ENCODE peak calls at places on chromosomes 2 and 18, in nine cellular contexts. One of them, this sample, is unnamed.

GRCh38 chr2:113120861-113121260 is 6.5 kb upstream of the IL1RN start:
- DNase-seq in LoVo: no peak
- DNase-seq in stimulated activated CD4-positive, alpha-beta T cell treated with anti-CD3 and anti-CD28 coated beads, TNF-alpha, amount 100 ng/mL, for 4 hours: no peak
- DNase-seq in iris pigment epithelial cell: no peak
- DNase-seq in endothelial cell of umbilical vein: no peak
- DNase-seq in hepatic stellate cell: no peak
- DNase-seq in nephron progenitor cell: no peak
- DNase-seq in activated CD4-positive, alpha-beta T cell treated with anti-CD3 and anti-CD28 coated beads for 48 hours: no peak
- DNase-seq in HCT116: no peak
- DNase-seq in this sample: no peak

GRCh38 chr2:236262238-236262637 is 2.0 kb downstream of the ASB18 start:
- DNase-seq in nephron progenitor cell: no peak
- DNase-seq in hepatic stellate cell: no peak
- DNase-seq in HCT116: no peak
- DNase-seq in stimulated activated CD4-positive, alpha-beta T cell treated with anti-CD3 and anti-CD28 coated beads, TNF-alpha, amount 100 ng/mL, for 4 hours: no peak
- DNase-seq in activated CD4-positive, alpha-beta T cell treated with anti-CD3 and anti-CD28 coated beads for 48 hours: no peak
- DNase-seq in LoVo: no peak
- DNase-seq in endothelial cell of umbilical vein: no peak
- DNase-seq in iris pigment epithelial cell: no peak
- DNase-seq in this sample: no peak

GRCh38 chr18:57959278-57959677 is 84.7 kb upstream of the NEDD4L start:
- DNase-seq in HCT116: peak
- DNase-seq in stimulated activated CD4-positive, alpha-beta T cell treated with anti-CD3 and anti-CD28 coated beads, TNF-alpha, amount 100 ng/mL, for 4 hours: no peak
- DNase-seq in LoVo: peak
- DNase-seq in nephron progenitor cell: peak
- DNase-seq in endothelial cell of umbilical vein: peak
- DNase-seq in activated CD4-positive, alpha-beta T cell treated with anti-CD3 and anti-CD28 coated beads for 48 hours: peak
- DNase-seq in iris pigment epithelial cell: peak
- DNase-seq in hepatic stellate cell: peak
- DNase-seq in this sample: no peak

GRCh38 chr2:152054593-152054992 is 44.3 kb downstream of the CACNB4 start:
- DNase-seq in hepatic stellate cell: peak
- DNase-seq in endothelial cell of umbilical vein: no peak
- DNase-seq in stimulated activated CD4-positive, alpha-beta T cell treated with anti-CD3 and anti-CD28 coated beads, TNF-alpha, amount 100 ng/mL, for 4 hours: no peak
- DNase-seq in nephron progenitor cell: no peak
- DNase-seq in activated CD4-positive, alpha-beta T cell treated with anti-CD3 and anti-CD28 coated beads for 48 hours: no peak
- DNase-seq in iris pigment epithelial cell: peak
- DNase-seq in LoVo: peak
- DNase-seq in HCT116: peak
- DNase-seq in this sample: no peak

GRCh38 chr2:160427629-160428424 is 65.8 kb downstream of the RBMS1 start:
- DNase-seq in stimulated activated CD4-positive, alpha-beta T cell treated with anti-CD3 and anti-CD28 coated beads, TNF-alpha, amount 100 ng/mL, for 4 hours: peak
- DNase-seq in endothelial cell of umbilical vein: peak
- DNase-seq in HCT116: no peak
- DNase-seq in LoVo: no peak
- DNase-seq in activated CD4-positive, alpha-beta T cell treated with anti-CD3 and anti-CD28 coated beads for 48 hours: peak
- DNase-seq in hepatic stellate cell: no peak
- DNase-seq in nephron progenitor cell: no peak
- DNase-seq in iris pigment epithelial cell: peak
- DNase-seq in this sample: no peak

GRCh38 chr2:42797281-42797680 is 4.9 kb upstream of the HAAO start:
- DNase-seq in stimulated activated CD4-positive, alpha-beta T cell treated with anti-CD3 and anti-CD28 coated beads, TNF-alpha, amount 100 ng/mL, for 4 hours: no peak
- DNase-seq in nephron progenitor cell: no peak
- DNase-seq in endothelial cell of umbilical vein: no peak
- DNase-seq in hepatic stellate cell: no peak
- DNase-seq in LoVo: no peak
- DNase-seq in HCT116: no peak
- DNase-seq in activated CD4-positive, alpha-beta T cell treated with anti-CD3 and anti-CD28 coated beads for 48 hours: no peak
- DNase-seq in iris pigment epithelial cell: no peak
- DNase-seq in this sample: no peak

GRCh38 chr2:149084924-149085795 is 46.7 kb downstream of the LYPD6B start:
- DNase-seq in iris pigment epithelial cell: peak
- DNase-seq in hepatic stellate cell: no peak
- DNase-seq in endothelial cell of umbilical vein: no peak
- DNase-seq in HCT116: no peak
- DNase-seq in LoVo: no peak
- DNase-seq in activated CD4-positive, alpha-beta T cell treated with anti-CD3 and anti-CD28 coated beads for 48 hours: no peak
- DNase-seq in stimulated activated CD4-positive, alpha-beta T cell treated with anti-CD3 and anti-CD28 coated beads, TNF-alpha, amount 100 ng/mL, for 4 hours: no peak
- DNase-seq in nephron progenitor cell: no peak
- DNase-seq in this sample: no peak

GRCh38 chr2:149561309-149561926 is 26.2 kb downstream of the MMADHC start:
- DNase-seq in activated CD4-positive, alpha-beta T cell treated with anti-CD3 and anti-CD28 coated beads for 48 hours: no peak
- DNase-seq in nephron progenitor cell: peak
- DNase-seq in stimulated activated CD4-positive, alpha-beta T cell treated with anti-CD3 and anti-CD28 coated beads, TNF-alpha, amount 100 ng/mL, for 4 hours: no peak
- DNase-seq in LoVo: peak
- DNase-seq in hepatic stellate cell: no peak
- DNase-seq in HCT116: no peak
- DNase-seq in iris pigment epithelial cell: peak
- DNase-seq in endothelial cell of umbilical vein: peak
- DNase-seq in this sample: no peak

GRCh38 chr18:21851327-21851961 is 110.9 kb downstream of the MIB1 start:
- DNase-seq in nephron progenitor cell: no peak
- DNase-seq in LoVo: no peak
- DNase-seq in activated CD4-positive, alpha-beta T cell treated with anti-CD3 and anti-CD28 coated beads for 48 hours: no peak
- DNase-seq in stimulated activated CD4-positive, alpha-beta T cell treated with anti-CD3 and anti-CD28 coated beads, TNF-alpha, amount 100 ng/mL, for 4 hours: no peak
- DNase-seq in hepatic stellate cell: peak
- DNase-seq in HCT116: no peak
- DNase-seq in iris pigment epithelial cell: peak
- DNase-seq in endothelial cell of umbilical vein: peak
- DNase-seq in this sample: no peak

GRCh38 chr2:135831180-135831812 is 5.7 kb downstream of the LCT start:
- DNase-seq in hepatic stellate cell: no peak
- DNase-seq in activated CD4-positive, alpha-beta T cell treated with anti-CD3 and anti-CD28 coated beads for 48 hours: no peak
- DNase-seq in HCT116: no peak
- DNase-seq in nephron progenitor cell: no peak
- DNase-seq in endothelial cell of umbilical vein: no peak
- DNase-seq in LoVo: no peak
- DNase-seq in stimulated activated CD4-positive, alpha-beta T cell treated with anti-CD3 and anti-CD28 coated beads, TNF-alpha, amount 100 ng/mL, for 4 hours: no peak
- DNase-seq in iris pigment epithelial cell: no peak
- DNase-seq in this sample: no peak

GRCh38 chr18:50560681-50561629 is 1.1 kb downstream of the MAPK4 start:
- DNase-seq in nephron progenitor cell: peak
- DNase-seq in HCT116: no peak
- DNase-seq in activated CD4-positive, alpha-beta T cell treated with anti-CD3 and anti-CD28 coated beads for 48 hours: no peak
- DNase-seq in LoVo: no peak
- DNase-seq in endothelial cell of umbilical vein: no peak
- DNase-seq in stimulated activated CD4-positive, alpha-beta T cell treated with anti-CD3 and anti-CD28 coated beads, TNF-alpha, amount 100 ng/mL, for 4 hours: no peak
- DNase-seq in iris pigment epithelial cell: no peak
- DNase-seq in hepatic stellate cell: no peak
- DNase-seq in this sample: no peak

GRCh38 chr2:240464514-240465241 is 29.2 kb downstream of the GPC1 start:
- DNase-seq in stimulated activated CD4-positive, alpha-beta T cell treated with anti-CD3 and anti-CD28 coated beads, TNF-alpha, amount 100 ng/mL, for 4 hours: no peak
- DNase-seq in nephron progenitor cell: no peak
- DNase-seq in HCT116: no peak
- DNase-seq in iris pigment epithelial cell: no peak
- DNase-seq in endothelial cell of umbilical vein: no peak
- DNase-seq in activated CD4-positive, alpha-beta T cell treated with anti-CD3 and anti-CD28 coated beads for 48 hours: peak
- DNase-seq in hepatic stellate cell: no peak
- DNase-seq in LoVo: no peak
- DNase-seq in this sample: no peak

GRCh38 chr2:193783681-193784080 is 1588.9 kb upstream of the TMEFF2 start:
- DNase-seq in LoVo: no peak
- DNase-seq in hepatic stellate cell: no peak
- DNase-seq in stimulated activated CD4-positive, alpha-beta T cell treated with anti-CD3 and anti-CD28 coated beads, TNF-alpha, amount 100 ng/mL, for 4 hours: no peak
- DNase-seq in HCT116: no peak
- DNase-seq in endothelial cell of umbilical vein: no peak
- DNase-seq in nephron progenitor cell: no peak
- DNase-seq in iris pigment epithelial cell: peak
- DNase-seq in activated CD4-positive, alpha-beta T cell treated with anti-CD3 and anti-CD28 coated beads for 48 hours: no peak
- DNase-seq in this sample: no peak

GRCh38 chr2:175206866-175207265 is 25.4 kb upstream of the ATP5MC3 start:
- DNase-seq in hepatic stellate cell: no peak
- DNase-seq in activated CD4-positive, alpha-beta T cell treated with anti-CD3 and anti-CD28 coated beads for 48 hours: no peak
- DNase-seq in iris pigment epithelial cell: no peak
- DNase-seq in endothelial cell of umbilical vein: no peak
- DNase-seq in nephron progenitor cell: no peak
- DNase-seq in HCT116: no peak
- DNase-seq in stimulated activated CD4-positive, alpha-beta T cell treated with anti-CD3 and anti-CD28 coated beads, TNF-alpha, amount 100 ng/mL, for 4 hours: no peak
- DNase-seq in LoVo: no peak
- DNase-seq in this sample: no peak

GRCh38 chr2:75053484-75054112 is 95.2 kb downstream of the POLE4 start:
- DNase-seq in stimulated activated CD4-positive, alpha-beta T cell treated with anti-CD3 and anti-CD28 coated beads, TNF-alpha, amount 100 ng/mL, for 4 hours: no peak
- DNase-seq in LoVo: peak
- DNase-seq in HCT116: peak
- DNase-seq in activated CD4-positive, alpha-beta T cell treated with anti-CD3 and anti-CD28 coated beads for 48 hours: peak
- DNase-seq in nephron progenitor cell: peak
- DNase-seq in iris pigment epithelial cell: peak
- DNase-seq in endothelial cell of umbilical vein: peak
- DNase-seq in hepatic stellate cell: peak
- DNase-seq in this sample: no peak

GRCh38 chr18:49094136-49094535 is 143.4 kb upstream of the SMAD7 start:
- DNase-seq in endothelial cell of umbilical vein: no peak
- DNase-seq in LoVo: no peak
- DNase-seq in iris pigment epithelial cell: peak
- DNase-seq in hepatic stellate cell: peak
- DNase-seq in nephron progenitor cell: no peak
- DNase-seq in HCT116: no peak
- DNase-seq in stimulated activated CD4-positive, alpha-beta T cell treated with anti-CD3 and anti-CD28 coated beads, TNF-alpha, amount 100 ng/mL, for 4 hours: no peak
- DNase-seq in activated CD4-positive, alpha-beta T cell treated with anti-CD3 and anti-CD28 coated beads for 48 hours: no peak
- DNase-seq in this sample: no peak

GRCh38 chr2:65647249-65647842 is 214.9 kb upstream of the SPRED2 start:
- DNase-seq in endothelial cell of umbilical vein: no peak
- DNase-seq in activated CD4-positive, alpha-beta T cell treated with anti-CD3 and anti-CD28 coated beads for 48 hours: no peak
- DNase-seq in LoVo: no peak
- DNase-seq in hepatic stellate cell: no peak
- DNase-seq in iris pigment epithelial cell: no peak
- DNase-seq in HCT116: no peak
- DNase-seq in nephron progenitor cell: no peak
- DNase-seq in stimulated activated CD4-positive, alpha-beta T cell treated with anti-CD3 and anti-CD28 coated beads, TNF-alpha, amount 100 ng/mL, for 4 hours: no peak
- DNase-seq in this sample: no peak

GRCh38 chr2:99425022-99425421 is 64.8 kb downstream of the REV1 start:
- DNase-seq in nephron progenitor cell: no peak
- DNase-seq in stimulated activated CD4-positive, alpha-beta T cell treated with anti-CD3 and anti-CD28 coated beads, TNF-alpha, amount 100 ng/mL, for 4 hours: no peak
- DNase-seq in endothelial cell of umbilical vein: peak
- DNase-seq in iris pigment epithelial cell: peak
- DNase-seq in hepatic stellate cell: no peak
- DNase-seq in HCT116: no peak
- DNase-seq in LoVo: no peak
- DNase-seq in activated CD4-positive, alpha-beta T cell treated with anti-CD3 and anti-CD28 coated beads for 48 hours: no peak
- DNase-seq in this sample: no peak

GRCh38 chr2:172153161-172153560 is 50.5 kb upstream of the DLX2 start:
- DNase-seq in nephron progenitor cell: no peak
- DNase-seq in iris pigment epithelial cell: no peak
- DNase-seq in LoVo: no peak
- DNase-seq in activated CD4-positive, alpha-beta T cell treated with anti-CD3 and anti-CD28 coated beads for 48 hours: no peak
- DNase-seq in hepatic stellate cell: no peak
- DNase-seq in endothelial cell of umbilical vein: no peak
- DNase-seq in stimulated activated CD4-positive, alpha-beta T cell treated with anti-CD3 and anti-CD28 coated beads, TNF-alpha, amount 100 ng/mL, for 4 hours: no peak
- DNase-seq in HCT116: no peak
- DNase-seq in this sample: no peak

GRCh38 chr2:3121601-3122000 is 256.0 kb downstream of the EIPR1 start:
- DNase-seq in nephron progenitor cell: no peak
- DNase-seq in stimulated activated CD4-positive, alpha-beta T cell treated with anti-CD3 and anti-CD28 coated beads, TNF-alpha, amount 100 ng/mL, for 4 hours: no peak
- DNase-seq in hepatic stellate cell: no peak
- DNase-seq in activated CD4-positive, alpha-beta T cell treated with anti-CD3 and anti-CD28 coated beads for 48 hours: no peak
- DNase-seq in iris pigment epithelial cell: no peak
- DNase-seq in LoVo: no peak
- DNase-seq in endothelial cell of umbilical vein: no peak
- DNase-seq in HCT116: no peak
- DNase-seq in this sample: no peak

GRCh38 chr18:76441668-76442412 is 53.2 kb downstream of the ZNF516 start:
- DNase-seq in HCT116: no peak
- DNase-seq in LoVo: no peak
- DNase-seq in hepatic stellate cell: no peak
- DNase-seq in iris pigment epithelial cell: no peak
- DNase-seq in endothelial cell of umbilical vein: no peak
- DNase-seq in stimulated activated CD4-positive, alpha-beta T cell treated with anti-CD3 and anti-CD28 coated beads, TNF-alpha, amount 100 ng/mL, for 4 hours: no peak
- DNase-seq in nephron progenitor cell: no peak
- DNase-seq in activated CD4-positive, alpha-beta T cell treated with anti-CD3 and anti-CD28 coated beads for 48 hours: no peak
- DNase-seq in this sample: no peak

GRCh38 chr18:64981915-64982314 is 768.9 kb upstream of the CDH7 start:
- DNase-seq in endothelial cell of umbilical vein: no peak
- DNase-seq in iris pigment epithelial cell: no peak
- DNase-seq in activated CD4-positive, alpha-beta T cell treated with anti-CD3 and anti-CD28 coated beads for 48 hours: no peak
- DNase-seq in HCT116: no peak
- DNase-seq in LoVo: no peak
- DNase-seq in nephron progenitor cell: no peak
- DNase-seq in stimulated activated CD4-positive, alpha-beta T cell treated with anti-CD3 and anti-CD28 coated beads, TNF-alpha, amount 100 ng/mL, for 4 hours: no peak
- DNase-seq in hepatic stellate cell: no peak
- DNase-seq in this sample: no peak

GRCh38 chr2:70893186-70893585 is 42.5 kb upstream of the ATP6V1B1 start:
- DNase-seq in activated CD4-positive, alpha-beta T cell treated with anti-CD3 and anti-CD28 coated beads for 48 hours: no peak
- DNase-seq in iris pigment epithelial cell: no peak
- DNase-seq in nephron progenitor cell: no peak
- DNase-seq in HCT116: no peak
- DNase-seq in endothelial cell of umbilical vein: no peak
- DNase-seq in LoVo: no peak
- DNase-seq in stimulated activated CD4-positive, alpha-beta T cell treated with anti-CD3 and anti-CD28 coated beads, TNF-alpha, amount 100 ng/mL, for 4 hours: no peak
- DNase-seq in hepatic stellate cell: no peak
- DNase-seq in this sample: no peak

GRCh38 chr2:49914281-49914680 is 760.0 kb upstream of the FSHR start:
- DNase-seq in HCT116: no peak
- DNase-seq in activated CD4-positive, alpha-beta T cell treated with anti-CD3 and anti-CD28 coated beads for 48 hours: no peak
- DNase-seq in iris pigment epithelial cell: peak
- DNase-seq in LoVo: no peak
- DNase-seq in nephron progenitor cell: no peak
- DNase-seq in endothelial cell of umbilical vein: no peak
- DNase-seq in stimulated activated CD4-positive, alpha-beta T cell treated with anti-CD3 and anti-CD28 coated beads, TNF-alpha, amount 100 ng/mL, for 4 hours: no peak
- DNase-seq in hepatic stellate cell: no peak
- DNase-seq in this sample: no peak